ENCODE peak calls at places on chromosome 13, in seven cellular contexts. F is WERI-Rb-1, K is heart right ventricle, L is kidney epithelial cell, Q is GM12865, X is psoas muscle, B is astrocyte of the spinal cord. O is an unnamed sample.

GRCh38 chr13:33690321-33690720 is 127.6 kb upstream of the RFC3 start:
- DNase-seq in F (no peak), K (no peak), L (no peak), Q (no peak), X (no peak), B (no peak), O (no peak)

GRCh38 chr13:110965038-110965754 is 50.3 kb upstream of the ANKRD10 start:
- DNase-seq in F (no peak), K (no peak), L (peak; percentile 86), Q (peak; percentile 84), X (no peak), B (peak; percentile 58), O (peak; percentile 75)

GRCh38 chr13:57832187-57832586 is 200.6 kb downstream of the PCDH17 start:
- DNase-seq in F (no peak), K (no peak), L (no peak), Q (no peak), X (no peak), B (no peak), O (no peak)

GRCh38 chr13:110826101-110826500 is 88.8 kb downstream of the ANKRD10 start:
- DNase-seq in F (no peak), K (no peak), L (no peak), Q (no peak), X (no peak), B (no peak), O (no peak)

GRCh38 chr13:79282976-79283375 is 123.1 kb downstream of the RBM26 start:
- DNase-seq in F (no peak), K (no peak), L (no peak), Q (no peak), X (no peak), B (no peak), O (peak; percentile 26)

GRCh38 chr13:109396266-109396665 is 390.1 kb downstream of the IRS2 start:
- DNase-seq in F (no peak), K (no peak), L (no peak), Q (no peak), X (no peak), B (no peak), O (no peak)

GRCh38 chr13:113649212-113649611 is 8.8 kb downstream of the ATP4B start:
- DNase-seq in F (peak; percentile 16), K (no peak), L (no peak), Q (no peak), X (no peak), B (no peak), O (no peak)

GRCh38 chr13:47334173-47334572 is 437.3 kb upstream of the HTR2A start:
- DNase-seq in F (no peak), K (no peak), L (peak; percentile 28), Q (no peak), X (peak; percentile 27), B (peak; percentile 98), O (peak; percentile 94)

GRCh38 chr13:46575843-46576242 is 22.9 kb downstream of the LRCH1 start:
- DNase-seq in F (peak; percentile 51), K (peak; percentile 36), L (no peak), Q (no peak), X (no peak), B (peak; percentile 71), O (peak; percentile 76)

GRCh38 chr13:21913010-21913409 is 242.1 kb downstream of the FGF9 start:
- DNase-seq in F (no peak), K (no peak), L (no peak), Q (peak; percentile 26), X (no peak), B (no peak), O (no peak)

GRCh38 chr13:50531917-50532899 is 311.3 kb downstream of the DLEU7 start:
- DNase-seq in F (no peak), K (no peak), L (no peak), Q (no peak), X (no peak), B (peak; percentile 69), O (peak; percentile 65)
- TF ChIP-seq CTCF in F (peak; percentile 3), K (peak; percentile 45), L (peak; percentile 36), Q (peak; percentile 20), X (peak; percentile 71), B (peak; percentile 48), O (peak; percentile 36)

GRCh38 chr13:37326319-37326718 is 220.9 kb upstream of the CSNK1A1L start:
- DNase-seq in F (no peak), K (no peak), L (no peak), Q (no peak), X (no peak), B (no peak), O (peak; percentile 27)
- H3K4me3 ChIP-seq in F (no peak overlapping the region), K (no peak overlapping the region), L (no peak overlapping the region), Q (no peak overlapping the region), X (no peak overlapping the region), B (no peak overlapping the region), O (no peak overlapping the region)

GRCh38 chr13:44230736-44231135 is 142.9 kb upstream of the SERP2 start:
- DNase-seq in F (no peak), K (no peak), L (no peak), Q (no peak), X (no peak), B (peak; percentile 39), O (no peak)
- TF ChIP-seq CTCF in F (no peak), K (no peak), L (no peak), Q (no peak), X (no peak), B (no peak), O (no peak)

DNA sequence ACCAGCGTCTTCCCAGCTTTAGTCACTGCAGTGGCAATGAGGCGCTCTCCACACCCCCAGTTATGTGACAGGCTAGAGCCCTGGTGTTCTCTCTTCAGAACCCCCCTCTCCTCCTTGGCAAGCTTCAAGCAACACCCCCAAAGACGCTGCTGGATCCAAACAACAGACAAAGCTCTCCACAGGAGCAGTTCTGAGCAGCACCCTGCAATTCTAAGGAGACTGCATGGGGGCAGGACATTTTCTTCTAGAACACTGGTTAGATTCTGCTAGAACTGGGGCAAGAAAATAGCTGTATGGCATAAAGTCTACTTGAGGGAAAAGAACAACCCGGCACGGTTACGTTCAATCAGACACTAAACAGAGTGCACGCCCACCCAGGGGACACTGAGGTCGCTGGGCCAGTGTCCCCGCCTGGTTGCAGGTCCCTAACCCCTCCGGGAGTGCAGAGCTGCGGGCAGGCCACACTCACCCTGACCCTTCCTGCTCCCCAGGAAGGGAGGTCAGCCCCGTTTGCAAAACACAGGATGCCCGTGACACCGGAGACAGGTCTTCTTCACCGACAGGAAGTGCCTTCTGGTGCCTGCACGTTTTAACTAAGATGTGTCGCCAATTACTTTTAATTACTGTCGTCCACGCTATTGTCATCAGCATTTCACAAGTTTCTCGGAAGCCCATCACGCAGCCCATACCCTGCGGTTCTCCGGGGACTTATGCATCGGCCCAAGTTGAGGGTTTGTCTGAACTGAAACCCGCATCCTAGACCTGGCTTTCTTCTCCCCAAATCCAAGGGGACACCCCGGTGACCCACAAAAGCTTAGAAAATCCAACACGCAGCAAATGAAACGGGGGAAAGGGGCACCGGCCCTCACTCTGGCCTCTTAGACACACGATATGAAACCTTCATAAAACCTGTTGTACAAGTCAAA is 943 bp downstream of the GJB6 start:
- DNase-seq in F (no peak), K (no peak), L (no peak), Q (no peak), X (no peak), B (no peak), O (no peak)
- H3K4me3 ChIP-seq in F (no peak overlapping the region), K (no peak overlapping the region), L (peak overlapping the region; percentile 34), Q (no peak overlapping the region), X (peak overlapping the region; percentile 53), B (no peak overlapping the region), O (no peak overlapping the region)

DNA sequence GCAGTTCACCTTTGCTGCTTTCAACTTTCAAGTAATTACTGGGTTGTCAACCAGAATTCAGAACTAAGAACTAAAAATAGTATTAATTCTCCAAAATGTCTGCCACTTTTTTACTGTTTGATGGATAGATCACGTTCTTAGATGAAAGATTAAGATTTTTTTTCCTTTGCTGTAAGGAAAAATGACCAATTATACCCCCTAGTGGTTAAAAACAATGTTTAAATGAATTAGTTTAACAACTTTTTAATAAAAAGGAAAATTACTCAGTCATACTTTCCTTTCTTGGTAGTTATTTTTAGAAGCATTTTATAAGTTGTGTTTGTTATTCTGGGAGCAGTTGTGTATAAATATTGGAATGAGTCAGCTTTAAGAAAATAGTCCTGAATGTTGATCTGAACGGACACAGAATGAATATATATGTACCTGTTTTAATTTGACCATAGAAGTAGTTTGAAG is 4.6 kb downstream of the TM9SF2 start:
- DNase-seq in F (no peak), K (no peak), L (no peak), Q (peak; percentile 13), X (no peak), B (peak; percentile 20), O (no peak)
- TF ChIP-seq CTCF in F (no peak), K (no peak), L (no peak), Q (peak; percentile 23), X (peak; percentile 24), B (peak; percentile 24), O (no peak)

DNA sequence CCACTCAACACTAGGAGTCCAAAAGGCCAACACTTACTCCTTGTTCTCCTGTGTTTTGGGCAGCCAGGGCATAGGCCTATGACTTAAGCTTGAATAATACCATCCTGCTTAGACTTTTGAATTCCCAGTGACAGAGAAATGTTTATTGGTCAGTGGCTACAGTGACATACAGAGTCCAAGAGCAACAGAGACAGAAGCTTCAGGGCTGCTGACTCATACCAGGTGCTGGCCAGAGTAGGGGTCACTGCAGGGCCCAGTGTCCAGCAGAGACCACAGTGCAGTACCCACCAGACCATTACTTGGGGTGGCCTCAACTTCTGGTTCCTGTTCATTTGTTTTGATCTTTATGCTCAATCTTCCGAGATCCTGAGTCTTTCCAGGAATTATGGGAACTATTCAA is 6.0 kb upstream of the FREM2 start:
- DNase-seq in F (no peak), K (no peak), L (no peak), Q (no peak), X (no peak), B (no peak), O (no peak)
- H3K4me3 ChIP-seq in F (no peak overlapping the region), K (no peak overlapping the region), L (no peak overlapping the region), Q (no peak overlapping the region), X (no peak overlapping the region), B (no peak overlapping the region), O (no peak overlapping the region)

DNA sequence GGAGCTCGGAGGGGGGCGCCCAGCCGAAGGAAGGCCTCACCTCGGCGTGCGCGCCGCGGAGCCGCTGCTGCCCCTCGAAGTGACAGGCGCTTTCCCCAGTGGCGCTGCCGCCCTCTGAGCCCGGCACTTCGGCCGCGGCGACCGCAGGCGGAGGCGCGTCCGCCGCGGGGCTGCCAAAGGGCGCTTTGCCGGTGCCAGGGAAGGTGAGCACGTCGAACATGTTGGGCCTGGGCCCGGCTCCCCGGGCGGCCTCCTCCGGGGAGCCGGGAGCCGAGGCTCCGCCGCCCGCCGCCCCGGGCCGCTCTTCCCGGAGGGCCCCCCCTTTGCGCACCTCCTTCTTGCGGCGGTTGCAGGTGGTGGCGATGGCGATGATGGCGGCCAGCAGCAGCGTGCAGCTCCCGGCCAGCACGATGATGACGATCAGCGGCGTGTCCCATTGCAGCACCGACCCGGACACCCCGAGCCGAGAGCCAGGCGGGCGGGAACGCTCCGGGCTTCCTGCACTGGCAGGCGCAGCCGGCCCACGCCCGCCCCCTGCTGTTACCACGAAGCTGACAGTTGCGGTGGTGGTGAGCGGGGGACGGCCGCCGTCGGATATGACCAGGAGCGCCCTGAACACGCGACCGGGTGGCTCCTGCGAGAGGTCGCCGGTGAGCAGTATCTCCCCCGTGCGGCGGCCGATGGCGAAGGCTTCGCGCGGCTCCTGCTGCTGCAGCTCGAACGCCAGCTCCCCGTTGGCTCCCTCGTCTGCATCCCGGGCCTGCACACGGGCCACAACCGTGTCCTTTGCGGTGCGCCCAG is 2.5 kb downstream of the PCDH8 start:
- DNase-seq in F (peak; percentile 78), K (no peak), L (no peak), Q (no peak), X (peak; percentile 22), B (peak; percentile 5), O (peak; percentile 10)
- TF ChIP-seq CTCF in F (peak; percentile 58), K (no peak), L (peak; percentile 40), Q (no peak), X (no peak), B (peak; percentile 24), O (no peak)

O was measured in foreskin fibroblast.